ENCODE peak calls at places on chromosomes 5 and 9, in four cellular contexts. O, N, A and C are unnamed samples.

GRCh38 chr5:34868736-34869135 is 29.8 kb downstream of the TTC23L start:
- DNase-seq in A (no peak), N (no peak), O (no peak), C (no peak)

GRCh38 chr5:108193021-108193795 is 188.7 kb downstream of the FBXL17 start:
- DNase-seq in O (no peak), N (no peak), A (peak; percentile 34), C (no peak)

GRCh38 chr5:78803386-78803785 is 154.8 kb upstream of the LHFPL2 start:
- DNase-seq in A (peak; percentile 39), O (no peak), N (no peak), C (no peak)

GRCh38 chr5:141326088-141326854 is 4.0 kb upstream of the PCDHGA1 start:
- DNase-seq in A (peak; percentile 74), O (no peak), N (peak; percentile 65), C (no peak)

GRCh38 chr5:168903082-168903481 is 323.9 kb upstream of the PANK3 start:
- DNase-seq in N (no peak), O (no peak), A (no peak), C (no peak)

GRCh38 chr9:81574399-81574798 is 114.9 kb downstream of the TLE1 start:
- DNase-seq in A (no peak), O (no peak), N (no peak), C (no peak)

GRCh38 chr5:156274455-156274854 is 52.5 kb upstream of the SGCD start:
- DNase-seq in O (no peak), A (no peak), N (no peak), C (no peak)

GRCh38 chr9:22142681-22143080 is 133.6 kb upstream of the CDKN2B start:
- DNase-seq in O (no peak), A (peak; percentile 53), N (no peak), C (no peak)

GRCh38 chr5:54360089-54360488 is 49.7 kb upstream of the ARL15 start:
- DNase-seq in O (no peak), N (no peak), A (peak; percentile 66), C (no peak)

GRCh38 chr9:34328500-34328982 is 527 bp downstream of the KIF24 start:
- DNase-seq in A (no peak), N (no peak), O (no peak), C (no peak)

GRCh38 chr9:95511952-95512750 is 4.6 kb downstream of the PTCH1 start:
- DNase-seq in N (no peak), A (peak; percentile 38), O (no peak), C (no peak)